ENCODE peak calls at places on chromosomes 16 and 17, in ten cellular contexts. U is BJ, T is globus pallidus, R is T47D, X is LoVo, F is Caki2, D is posterior cingulate gyrus, A is NCI-H1092, M is AG04450, J is HTR-8/SVneo. S is an unnamed sample.

GRCh38 chr17:18014006-18014405 is 25.0 kb downstream of the ATPAF2 start:
- DNase-seq in F (no peak), T (no peak), A (no peak), M (no peak), U (no peak), J (no peak), D (no peak), X (no peak), R (no peak), S (no peak)

GRCh38 chr16:69078073-69078472 is 27.4 kb upstream of the HAS3 start:
- DNase-seq in X (no peak), U (no peak), J (no peak), T (no peak), F (no peak), M (no peak), D (peak; percentile 19), A (no peak), R (no peak), S (no peak)

GRCh38 chr17:82234211-82235055 is 5.6 kb downstream of the SLC16A3 start:
- DNase-seq in U (no peak), R (peak; percentile 92), T (no peak), D (no peak), M (no peak), X (no peak), F (peak; percentile 85), J (no peak), A (no peak), S (no peak)

GRCh38 chr17:58196610-58197009 is 4.1 kb downstream of the EPX start:
- DNase-seq in R (no peak), A (no peak), F (no peak), J (no peak), U (no peak), M (no peak), T (no peak), D (no peak), X (no peak), S (no peak)

GRCh38 chr17:7466644-7467341 is 12.6 kb downstream of the ZBTB4 start:
- DNase-seq in X (no peak), U (no peak), T (peak; percentile 33), A (no peak), M (no peak), J (no peak), R (no peak), F (no peak), D (no peak), S (no peak)

GRCh38 chr17:4232168-4232813 is 31.5 kb downstream of the ANKFY1 start:
- DNase-seq in T (no peak), A (no peak), U (peak; percentile 11), X (no peak), J (no peak), F (no peak), R (no peak), D (no peak), M (peak; percentile 8), S (no peak)

GRCh38 chr17:74474043-74474792 is 7.8 kb downstream of the CD300A start:
- DNase-seq in J (no peak), R (no peak), U (no peak), X (no peak), F (no peak), M (no peak), D (peak; percentile 41), T (no peak), A (no peak), S (no peak)

GRCh38 chr17:77330602-77331081 is 189.9 kb downstream of the SEC14L1 start:
- DNase-seq in F (no peak), T (no peak), J (no peak), R (no peak), X (no peak), A (no peak), M (no peak), D (peak; percentile 74), U (no peak), S (no peak)

GRCh38 chr16:55664786-55665407 is 9.1 kb downstream of the SLC6A2 start:
- DNase-seq in U (no peak), T (no peak), J (no peak), X (no peak), F (no peak), A (no peak), M (no peak), R (no peak), D (no peak), S (no peak)

GRCh38 chr17:64187093-64187895 is 57.4 kb upstream of the ERN1 start:
- DNase-seq in D (no peak), J (no peak), F (no peak), A (no peak), T (no peak), U (no peak), R (no peak), X (no peak), M (no peak), S (no peak)

GRCh38 chr17:67246648-67247415 is 1.8 kb upstream of the HELZ start:
- DNase-seq in T (no peak), A (no peak), X (peak; percentile 90), U (no peak), R (peak; percentile 78), F (peak; percentile 81), J (peak; percentile 68), M (no peak), D (no peak), S (no peak)

GRCh38 chr17:58231644-58232043 is 6.7 kb upstream of the LPO start:
- DNase-seq in F (no peak), R (no peak), U (no peak), D (no peak), J (no peak), T (no peak), X (no peak), M (no peak), A (no peak), S (no peak)

GRCh38 chr17:57662021-57662420 is 83.1 kb downstream of the CCDC182 start:
- DNase-seq in U (no peak), M (no peak), J (no peak), D (no peak), R (no peak), F (no peak), X (no peak), T (no peak), A (peak; percentile 17), S (no peak)

GRCh38 chr16:51359141-51359960 is 208.3 kb upstream of the SALL1 start:
- DNase-seq in D (peak; percentile 88), U (no peak), T (peak; percentile 86), F (no peak), X (no peak), A (no peak), J (no peak), R (no peak), M (peak; percentile 3), S (no peak)

GRCh38 chr16:83308414-83308813 is 499.4 kb upstream of the HSBP1 start:
- DNase-seq in M (no peak), U (no peak), R (no peak), D (no peak), X (no peak), F (no peak), J (no peak), T (no peak), A (no peak), S (no peak)

GRCh38 chr16:13136896-13137295 is 235.5 kb downstream of the SHISA9 start:
- DNase-seq in J (no peak), U (no peak), F (no peak), X (no peak), M (no peak), D (no peak), R (no peak), T (no peak), A (no peak), S (no peak)

GRCh38 chr17:64147110-64148016 is 17.4 kb upstream of the ERN1 start:
- DNase-seq in J (no peak), F (no peak), X (peak; percentile 52), M (no peak), T (no peak), A (no peak), U (no peak), R (peak; percentile 66), D (no peak), S (no peak)

GRCh38 chr17:7394452-7395191 is at the start of gene PLSCR3:
- DNase-seq in R (peak; percentile 84), M (peak; percentile 51), F (peak; percentile 86), U (peak; percentile 45), D (peak; percentile 97), T (peak; percentile 80), J (peak; percentile 93), A (peak; percentile 55), X (peak; percentile 88), S (peak; percentile 79)

GRCh38 chr16:11273721-11274324 is 394 bp upstream of the PRM3 start:
- DNase-seq in T (no peak), A (no peak), M (no peak), X (no peak), U (no peak), J (peak; percentile 30), D (no peak), F (no peak), R (no peak), S (peak; percentile 85)

GRCh38 chr17:80866050-80866793 is 125.4 kb upstream of the CHMP6 start:
- DNase-seq in T (peak; percentile 59), R (peak; percentile 72), J (peak; percentile 61), A (peak; percentile 69), D (peak; percentile 88), U (no peak), F (peak; percentile 26), M (peak; percentile 24), X (no peak), S (peak; percentile 53)

GRCh38 chr16:1057252-1057932 is 15.2 kb upstream of the SSTR5 start:
- DNase-seq in J (peak; percentile 56), F (no peak), U (no peak), D (no peak), A (no peak), R (no peak), X (peak; percentile 35), M (no peak), T (no peak), S (peak; percentile 37)

GRCh38 chr17:7056386-7056785 is 12.5 kb upstream of the SLC16A11 start:
- DNase-seq in F (peak; percentile 74), M (no peak), J (no peak), T (no peak), R (no peak), D (no peak), X (no peak), U (peak; percentile 4), A (no peak), S (no peak)

GRCh38 chr17:1919206-1919605 is 89.4 kb downstream of the RPA1 start:
- DNase-seq in U (no peak), R (no peak), J (no peak), F (no peak), T (no peak), X (no peak), D (peak; percentile 17), A (no peak), M (no peak), S (no peak)

GRCh38 chr16:63289834-63290460 is 1253.7 kb upstream of the CDH8 start:
- DNase-seq in R (peak; percentile 59), J (no peak), T (peak; percentile 62), U (no peak), M (no peak), X (peak; percentile 16), D (peak; percentile 81), F (peak; percentile 18), A (peak; percentile 9), S (peak; percentile 12)

GRCh38 chr17:78765821-78766220 is 16.3 kb downstream of the CYTH1 start:
- DNase-seq in D (no peak), M (no peak), T (no peak), U (no peak), F (no peak), J (no peak), X (no peak), A (no peak), R (no peak), S (no peak)

GRCh38 chr17:35171834-35172233 is 22.4 kb downstream of the SLC35G3 start:
- DNase-seq in F (peak; percentile 31), X (no peak), A (no peak), R (no peak), M (no peak), J (no peak), T (no peak), U (no peak), D (no peak), S (no peak)

GRCh38 chr16:84029297-84030096 is 13.1 kb downstream of the SLC38A8 start:
- DNase-seq in U (no peak), M (no peak), J (no peak), F (no peak), T (peak; percentile 14), X (no peak), R (no peak), A (no peak), D (no peak), S (no peak)

GRCh38 chr17:50268632-50269287 is 5.5 kb upstream of the TMEM92 start:
- DNase-seq in U (no peak), F (no peak), A (no peak), R (no peak), D (no peak), T (no peak), J (no peak), X (no peak), M (no peak), S (no peak)